ENCODE peak calls at places on chromosomes 1 and 21, in eight cellular contexts. Q is transverse colon, U is adrenal gland, L is body of pancreas, T is stomach, D is ovary, W is K562, X is uterus. O is an unnamed sample.

GRCh38 chr1:92485374-92486250 is 1.1 kb downstream of the GFI1 start:
- DNase-seq in Q (peak; percentile 82), U (peak; percentile 23), L (peak; percentile 85), T (peak; percentile 69), D (peak; percentile 18), W (peak; percentile 69), X (no peak), O (peak; percentile 81)

GRCh38 chr1:204924013-204924759 is 53.5 kb downstream of the NFASC start:
- DNase-seq in Q (no peak), U (no peak), L (no peak), T (no peak), D (no peak), W (no peak), X (no peak), O (no peak)

GRCh38 chr1:172254521-172255222 is 165.8 kb upstream of the C1orf105 start:
- DNase-seq in Q (no peak), U (no peak), L (no peak), T (no peak), D (no peak), W (no peak), X (no peak), O (no peak)

GRCh38 chr1:31218705-31219104 is 21.0 kb downstream of the NKAIN1 start:
- DNase-seq in Q (no peak), U (no peak), L (no peak), T (no peak), D (no peak), W (no peak), X (no peak), O (no peak)

GRCh38 chr1:29162476-29163138 is 19.1 kb downstream of the SRSF4 start:
- DNase-seq in Q (peak; percentile 20), U (peak; percentile 77), L (no peak), T (no peak), D (no peak), W (no peak), X (no peak), O (no peak)

GRCh38 chr1:230286166-230286889 is 139.8 kb downstream of the PGBD5 start:
- DNase-seq in Q (no peak), U (peak; percentile 31), L (peak; percentile 13), T (no peak), D (no peak), W (no peak), X (no peak), O (peak; percentile 33)

GRCh38 chr1:98103617-98104284 is 182.9 kb upstream of the DPYD start:
- DNase-seq in Q (no peak), U (no peak), L (no peak), T (no peak), D (no peak), W (no peak), X (no peak), O (no peak)

GRCh38 chr1:119795471-119795870 is 15.8 kb downstream of the REG4 start:
- DNase-seq in Q (no peak), U (no peak), L (peak; percentile 30), T (no peak), D (no peak), W (no peak), X (no peak), O (no peak)

DNA sequence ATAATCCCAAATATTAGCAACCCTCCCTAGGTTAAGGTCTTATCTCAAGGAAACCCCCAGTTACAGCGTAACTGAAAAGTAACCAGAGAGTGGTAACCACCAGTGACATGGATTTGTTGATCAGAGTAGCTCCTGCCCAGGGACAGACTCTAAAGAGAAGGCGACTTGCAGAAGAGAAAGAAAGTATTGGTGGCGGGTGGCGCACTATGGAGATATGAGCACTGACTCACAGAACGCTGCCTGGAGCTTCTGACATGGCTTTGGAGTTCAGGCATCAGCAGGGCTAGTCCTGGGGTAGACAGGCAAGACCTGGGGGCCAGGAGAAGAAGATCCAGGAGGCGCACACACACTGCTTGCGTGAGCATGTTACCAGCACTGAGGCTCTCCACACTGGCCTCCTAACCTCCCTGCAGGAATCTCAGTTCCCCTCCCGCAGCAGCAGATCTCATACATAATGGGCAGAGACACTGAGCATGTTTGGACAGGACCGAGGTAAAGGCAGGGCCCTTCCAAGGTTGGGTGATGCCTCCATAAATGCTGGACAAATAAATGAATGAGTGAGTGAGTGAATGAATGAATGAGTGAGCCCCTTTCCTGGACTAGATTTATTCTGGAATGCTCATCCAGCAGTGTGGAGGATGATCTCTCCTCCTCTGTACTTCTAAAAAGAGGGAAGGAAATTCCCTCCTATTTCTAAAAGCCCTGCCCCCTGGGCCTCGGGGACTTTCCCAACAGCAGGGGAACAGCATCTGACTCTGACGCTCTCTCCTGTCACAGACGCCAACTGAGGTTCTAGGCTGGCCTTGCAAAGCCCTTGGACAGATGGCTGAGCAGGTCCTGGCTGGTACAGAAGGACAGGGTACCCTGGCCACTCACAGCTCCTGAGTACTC is 175.5 kb downstream of the CLIC6 start:
- DNase-seq in Q (peak; percentile 39), U (peak; percentile 73), L (peak; percentile 44), T (peak; percentile 60), D (no peak), W (no peak), X (no peak), O (no peak)
- H3K4me1 ChIP-seq in Q (peaks cover 35% of the 10 kb centered on the region), U (peaks cover 34% of the 10 kb centered on the region), L (peaks cover 7% of the 10 kb centered on the region), T (peaks cover 33% of the 10 kb centered on the region), D (peaks cover 2% of the 10 kb centered on the region), W (no peaks in the 10 kb centered on the region), X (no peaks in the 10 kb centered on the region), O (no peaks in the 10 kb centered on the region)

GRCh38 chr1:155856975-155857930 is at the start of gene GON4L:
- DNase-seq in Q (peak; percentile 91), U (peak; percentile 93), L (peak; percentile 93), T (peak; percentile 91), D (peak; percentile 88), W (peak; percentile 76), X (peak; percentile 89), O (peak; percentile 96)
- TF ChIP-seq POLR2A in Q (peak; percentile 71), U (peak; percentile 69), L (peak; percentile 67), T (no peak), D (peak; percentile 52), W (peak; percentile 97), X (peak; percentile 42), O (peak; percentile 44)

DNA sequence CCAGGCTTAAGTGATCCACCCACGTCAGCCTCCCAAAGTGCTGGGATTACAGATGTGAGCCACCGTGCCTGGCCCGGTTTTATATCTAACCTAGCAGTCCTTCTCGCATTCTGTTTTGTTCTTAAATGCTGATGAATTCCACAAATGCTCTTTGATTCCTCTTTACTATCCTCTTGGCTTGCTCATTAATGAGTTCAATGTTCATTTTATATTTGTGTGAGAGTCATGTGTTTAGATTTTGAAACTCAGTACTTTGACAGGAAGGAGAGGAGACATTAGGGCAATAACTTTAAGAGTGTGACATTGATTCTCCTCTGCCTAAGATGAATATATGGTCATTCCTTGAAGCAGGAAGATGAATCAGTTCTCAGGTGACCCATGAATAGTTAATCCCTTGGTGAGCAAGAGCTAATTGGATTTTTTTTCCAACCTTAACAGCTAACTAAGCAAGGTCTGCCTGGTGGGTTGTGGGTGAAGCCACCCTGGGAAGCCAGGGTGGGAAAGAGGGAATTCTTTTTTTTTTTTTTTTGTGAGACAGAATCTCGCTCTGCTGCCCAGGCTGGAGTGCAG is 84.2 kb downstream of the MRPS6 start:
- DNase-seq in Q (no peak), U (no peak), L (no peak), T (no peak), D (no peak), W (no peak), X (no peak), O (no peak)
- H3K36me3 ChIP-seq in Q (no peaks in the 10 kb centered on the region), U (no peaks in the 10 kb centered on the region), L (no peaks in the 10 kb centered on the region), T (no peaks in the 10 kb centered on the region), D (no peaks in the 10 kb centered on the region), W (no peaks in the 10 kb centered on the region), X (no peaks in the 10 kb centered on the region), O (no peaks in the 10 kb centered on the region)

GRCh38 chr1:60847855-60848582 is 234.3 kb upstream of the NFIA start:
- DNase-seq in Q (no peak), U (no peak), L (no peak), T (no peak), D (no peak), W (no peak), X (no peak), O (no peak)
- H3K4me1 ChIP-seq in Q (no peaks in the 10 kb centered on the region), U (no peaks in the 10 kb centered on the region), L (no peaks in the 10 kb centered on the region), T (no peaks in the 10 kb centered on the region), D (no peaks in the 10 kb centered on the region), W (no peaks in the 10 kb centered on the region), X (no peaks in the 10 kb centered on the region), O (no peaks in the 10 kb centered on the region)

GRCh38 chr1:201190624-201191051 is at the start of gene IGFN1:
- DNase-seq in Q (no peak), U (no peak), L (no peak), T (no peak), D (no peak), W (peak; percentile 20), X (no peak), O (no peak)

GRCh38 chr1:201194046-201194445 is 3.4 kb downstream of the IGFN1 start:
- DNase-seq in Q (no peak), U (no peak), L (no peak), T (no peak), D (no peak), W (no peak), X (no peak), O (no peak)

GRCh38 chr1:201192478-201192804 is 1.8 kb downstream of the IGFN1 start:
- DNase-seq in Q (no peak), U (no peak), L (no peak), T (no peak), D (peak; percentile 46), W (no peak), X (peak; percentile 66), O (no peak)

GRCh38 chr1:201190005-201190404 is 619 bp upstream of the IGFN1 start:
- DNase-seq in Q (no peak), U (no peak), L (no peak), T (no peak), D (no peak), W (no peak), X (no peak), O (no peak)

GRCh38 chr1:201191723-201192477 is 1.3 kb downstream of the IGFN1 start:
- DNase-seq in Q (no peak), U (peak; percentile 8), L (no peak), T (no peak), D (no peak), W (peak; percentile 21), X (peak; percentile 59), O (no peak)
- TF ChIP-seq POLR2A in Q (no peak), U (no peak), L (no peak), T (no peak), D (no peak), W (no peak), X (no peak), O (no peak)

DNA sequence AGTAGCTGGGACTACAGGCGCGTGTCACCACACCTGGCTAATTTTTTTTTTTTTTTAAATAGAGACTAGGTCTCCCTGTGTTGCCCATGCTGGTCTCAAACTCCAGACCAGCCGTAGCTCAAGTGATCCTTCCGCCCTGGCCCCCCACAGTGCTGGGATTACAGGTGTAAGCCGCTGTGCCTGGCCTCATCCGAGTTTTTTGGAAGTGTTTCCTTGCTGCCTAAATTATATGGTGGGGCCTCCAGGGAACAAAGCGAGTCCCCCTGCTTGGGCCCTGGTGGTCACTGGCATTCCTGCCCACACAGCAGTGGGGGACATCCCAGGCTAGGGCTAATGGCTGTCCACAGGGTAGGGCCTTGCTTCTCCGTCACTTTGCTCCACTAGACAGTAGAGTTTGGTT is 143.8 kb downstream of the PCBP3 start:
- DNase-seq in Q (no peak), U (no peak), L (no peak), T (no peak), D (no peak), W (no peak), X (no peak), O (no peak)
- H3K36me3 ChIP-seq in Q (no peaks in the 10 kb centered on the region), U (no peaks in the 10 kb centered on the region), L (no peaks in the 10 kb centered on the region), T (no peaks in the 10 kb centered on the region), D (no peaks in the 10 kb centered on the region), W (no peaks in the 10 kb centered on the region), X (no peaks in the 10 kb centered on the region), O (no peaks in the 10 kb centered on the region)

GRCh38 chr21:34962136-34962535 is 87.0 kb downstream of the RUNX1 start:
- DNase-seq in Q (no peak), U (no peak), L (no peak), T (no peak), D (no peak), W (no peak), X (no peak), O (no peak)
- H3K4me1 ChIP-seq in Q (no peaks in the 10 kb centered on the region), U (no peaks in the 10 kb centered on the region), L (no peaks in the 10 kb centered on the region), T (peaks cover 3% of the 10 kb centered on the region), D (peaks cover 2% of the 10 kb centered on the region), W (peaks cover 6% of the 10 kb centered on the region), X (no peaks in the 10 kb centered on the region), O (no peaks in the 10 kb centered on the region)